ENCODE peak calls at places on chromosomes 12 and 14, in four cellular contexts. One of them, this sample, is unnamed.
A peak's percentile ranks its signal among the peaks of the same experiment; 100 is the strongest.

GRCh38 chr14:72128629-72129028 is 196.4 kb downstream of the RGS6 start:
- DNase-seq in kidney: no peak
- DNase-seq in nucleus accumbens: no peak
- DNase-seq in iris pigment epithelial cell: no peak
- DNase-seq in this sample: no peak

GRCh38 chr14:101200650-101201516 is 297.4 kb upstream of the RTL1 start:
- DNase-seq in kidney: peak; percentile 54
- DNase-seq in nucleus accumbens: no peak
- DNase-seq in iris pigment epithelial cell: no peak
- DNase-seq in this sample: no peak

GRCh38 chr12:111685322-111685810 is 390 bp downstream of the BRAP start:
- DNase-seq in kidney: no peak
- DNase-seq in nucleus accumbens: no peak
- DNase-seq in iris pigment epithelial cell: no peak
- DNase-seq in this sample: no peak

GRCh38 chr12:113676547-113676946 is 204.9 kb upstream of the LHX5 start:
- DNase-seq in kidney: no peak
- DNase-seq in nucleus accumbens: no peak
- DNase-seq in iris pigment epithelial cell: no peak
- DNase-seq in this sample: no peak

GRCh38 chr14:104547310-104547997 is 32.1 kb upstream of the C14orf180 start:
- DNase-seq in kidney: peak; percentile 69
- DNase-seq in nucleus accumbens: no peak
- DNase-seq in iris pigment epithelial cell: no peak
- DNase-seq in this sample: no peak

GRCh38 chr12:27201169-27201568 is 42.9 kb upstream of the STK38L start:
- DNase-seq in kidney: no peak
- DNase-seq in nucleus accumbens: no peak
- DNase-seq in iris pigment epithelial cell: no peak
- DNase-seq in this sample: no peak

GRCh38 chr12:76449572-76449971 is 101.4 kb upstream of the BBS10 start:
- DNase-seq in kidney: no peak
- DNase-seq in nucleus accumbens: no peak
- DNase-seq in iris pigment epithelial cell: peak; percentile 83
- DNase-seq in this sample: peak; percentile 60

GRCh38 chr12:76310110-76310509 is 38.1 kb downstream of the BBS10 start:
- DNase-seq in kidney: no peak
- DNase-seq in nucleus accumbens: no peak
- DNase-seq in iris pigment epithelial cell: peak; percentile 63
- DNase-seq in this sample: peak; percentile 59

GRCh38 chr14:90300649-90301048 is 31.1 kb downstream of the NRDE2 start:
- DNase-seq in kidney: no peak
- DNase-seq in nucleus accumbens: no peak
- DNase-seq in iris pigment epithelial cell: peak; percentile 55
- DNase-seq in this sample: no peak

GRCh38 chr12:31215521-31216232 is 110.3 kb downstream of the SINHCAF start:
- DNase-seq in kidney: no peak
- DNase-seq in nucleus accumbens: no peak
- DNase-seq in iris pigment epithelial cell: no peak
- DNase-seq in this sample: no peak

GRCh38 chr14:68640293-68640574 is 152.6 kb downstream of the ZFP36L1 start:
- DNase-seq in kidney: no peak
- DNase-seq in nucleus accumbens: no peak
- DNase-seq in iris pigment epithelial cell: no peak
- DNase-seq in this sample: no peak

GRCh38 chr14:37024166-37024565 is 148.2 kb downstream of the SLC25A21 start:
- DNase-seq in kidney: no peak
- DNase-seq in nucleus accumbens: no peak
- DNase-seq in iris pigment epithelial cell: no peak
- DNase-seq in this sample: no peak

GRCh38 chr14:56782701-56783100 is 27.6 kb downstream of the OTX2 start:
- DNase-seq in kidney: no peak
- DNase-seq in nucleus accumbens: no peak
- DNase-seq in iris pigment epithelial cell: peak; percentile 5
- DNase-seq in this sample: no peak

GRCh38 chr12:103905730-103906349 is 24.4 kb upstream of the HSP90B1 start:
- DNase-seq in kidney: no peak
- DNase-seq in nucleus accumbens: no peak
- DNase-seq in iris pigment epithelial cell: no peak
- DNase-seq in this sample: no peak

GRCh38 chr12:115412821-115413220 is 728.8 kb upstream of the TBX3 start:
- DNase-seq in kidney: no peak
- DNase-seq in nucleus accumbens: no peak
- DNase-seq in iris pigment epithelial cell: no peak
- DNase-seq in this sample: no peak

GRCh38 chr12:51388066-51388799 is 3.0 kb downstream of the GALNT6 start:
- DNase-seq in kidney: no peak
- DNase-seq in nucleus accumbens: peak; percentile 14
- DNase-seq in iris pigment epithelial cell: peak; percentile 61
- DNase-seq in this sample: peak; percentile 20

GRCh38 chr12:19544351-19544750 is 105.1 kb downstream of the AEBP2 start:
- DNase-seq in kidney: no peak
- DNase-seq in nucleus accumbens: no peak
- DNase-seq in iris pigment epithelial cell: no peak
- DNase-seq in this sample: no peak

GRCh38 chr12:80777587-80777986 is 60.9 kb downstream of the MYF5 start:
- DNase-seq in kidney: no peak
- DNase-seq in nucleus accumbens: no peak
- DNase-seq in iris pigment epithelial cell: no peak
- DNase-seq in this sample: peak; percentile 25

GRCh38 chr14:76104802-76105355 is 46.8 kb upstream of the GPATCH2L start:
- DNase-seq in kidney: no peak
- DNase-seq in nucleus accumbens: no peak
- DNase-seq in iris pigment epithelial cell: no peak
- DNase-seq in this sample: no peak

GRCh38 chr12:80268924-80269749 is 169.8 kb downstream of the OTOGL start:
- DNase-seq in kidney: no peak
- DNase-seq in nucleus accumbens: no peak
- DNase-seq in iris pigment epithelial cell: peak; percentile 88
- DNase-seq in this sample: peak; percentile 88